ENCODE peak calls at places on chromosomes 2 and 18, in eight cellular contexts. D is psoas muscle, N is sigmoid colon, Y is neural crest cell, Z is cardiac fibroblast, I is stomach, R is gastrocnemius medialis, L is AG09309. H is an unnamed sample.

GRCh38 chr2:156890498-156891148 is 366.9 kb upstream of the GALNT5 start:
- DNase-seq in Y (no peak), N (no peak), Z (no peak), I (no peak), D (no peak), R (no peak), L (no peak), H (no peak)

GRCh38 chr2:31107588-31108300 is 30.5 kb downstream of the GALNT14 start:
- DNase-seq in D (no peak), R (no peak), I (no peak), N (no peak), L (no peak), Y (no peak), Z (no peak), H (peak)

GRCh38 chr2:88707003-88707402 is 15.5 kb downstream of the RPIA start:
- DNase-seq in N (no peak), L (no peak), Y (no peak), R (no peak), Z (no peak), I (no peak), D (no peak), H (no peak)

GRCh38 chr18:70366174-70366573 is 77.3 kb downstream of the SOCS6 start:
- DNase-seq in Z (no peak), N (no peak), I (no peak), Y (no peak), D (no peak), R (no peak), L (no peak), H (no peak)

GRCh38 chr2:85796046-85796548 is 42.3 kb downstream of the ATOH8 start:
- DNase-seq in L (no peak), N (peak), Y (no peak), D (no peak), Z (no peak), R (no peak), I (no peak), H (no peak)

GRCh38 chr18:41594582-41594981 is 360.5 kb upstream of the PIK3C3 start:
- DNase-seq in N (no peak), D (no peak), Z (no peak), Y (no peak), I (no peak), L (no peak), R (no peak), H (no peak)

GRCh38 chr18:3690682-3691066 is 240.7 kb downstream of the TGIF1 start:
- DNase-seq in L (no peak), Z (no peak), D (no peak), N (no peak), Y (no peak), R (no peak), I (no peak), H (no peak)

GRCh38 chr2:46874236-46874929 is 41.2 kb downstream of the MCFD2 start:
- DNase-seq in Y (no peak), R (no peak), N (peak), L (no peak), I (no peak), D (no peak), Z (peak), H (no peak)

GRCh38 chr2:197209742-197210408 is 100.7 kb downstream of the ANKRD44 start:
- DNase-seq in Y (no peak), Z (no peak), N (no peak), L (no peak), R (no peak), D (no peak), I (no peak), H (no peak)

GRCh38 chr18:53984021-53984420 is 240.4 kb downstream of the MBD2 start:
- DNase-seq in Z (peak), D (no peak), Y (no peak), N (no peak), R (no peak), L (no peak), I (no peak), H (no peak)

GRCh38 chr2:230758566-230759480 is 46.2 kb downstream of the CAB39 start:
- DNase-seq in Z (peak), I (no peak), D (no peak), N (no peak), R (no peak), Y (no peak), L (peak), H (no peak)

GRCh38 chr2:68562934-68563333 is 80.4 kb upstream of the PROKR1 start:
- DNase-seq in Z (no peak), L (no peak), Y (no peak), R (no peak), I (no peak), D (no peak), N (no peak), H (no peak)

GRCh38 chr2:190636362-190636761 is 12.5 kb upstream of the NAB1 start:
- DNase-seq in R (no peak), D (no peak), Z (peak), Y (no peak), I (no peak), L (no peak), N (no peak), H (no peak)

GRCh38 chr2:12663306-12664037 is 53.3 kb upstream of the TRIB2 start:
- DNase-seq in I (peak), Y (no peak), L (no peak), D (no peak), R (no peak), N (no peak), Z (no peak), H (no peak)

GRCh38 chr2:182980115-182980514 is 58.1 kb downstream of the NCKAP1 start:
- DNase-seq in R (no peak), D (no peak), Y (no peak), Z (peak), L (peak), N (no peak), I (no peak), H (no peak)

GRCh38 chr2:161976300-161976699 is 97.7 kb downstream of the DPP4 start:
- DNase-seq in N (no peak), D (no peak), Y (no peak), L (no peak), Z (no peak), I (no peak), R (no peak), H (no peak)

GRCh38 chr18:55280515-55280914 is 307.5 kb downstream of the TCF4 start:
- DNase-seq in D (no peak), R (no peak), L (no peak), Y (no peak), Z (no peak), I (no peak), N (no peak), H (no peak)

GRCh38 chr2:239937866-239938640 is 87.1 kb downstream of the NDUFA10 start:
- DNase-seq in L (no peak), D (peak), R (peak), Z (no peak), N (peak), I (peak), Y (no peak), H (no peak)

GRCh38 chr2:74712223-74713053 is 58.4 kb downstream of the SEMA4F start:
- DNase-seq in R (peak), L (no peak), N (no peak), Y (no peak), Z (peak), D (peak), I (no peak), H (no peak)

GRCh38 chr18:1018211-1018651 is 113.6 kb downstream of the ADCYAP1 start:
- DNase-seq in Z (peak), D (no peak), Y (no peak), L (no peak), R (no peak), N (no peak), I (no peak), H (no peak)

GRCh38 chr2:106572541-106573148 is 85.5 kb downstream of the CD8B2 start:
- DNase-seq in D (no peak), I (no peak), Y (no peak), R (no peak), Z (peak), L (no peak), N (no peak), H (peak)

GRCh38 chr2:75986617-75987016 is 275.9 kb upstream of the GCFC2 start:
- DNase-seq in R (no peak), Y (no peak), D (no peak), I (no peak), N (no peak), L (no peak), Z (no peak), H (no peak)

GRCh38 chr18:43805646-43806194 is 528.4 kb upstream of the SYT4 start:
- DNase-seq in R (no peak), Y (no peak), D (peak), Z (peak), N (no peak), L (no peak), I (no peak), H (peak)

GRCh38 chr2:226048625-226049024 is 649.1 kb downstream of the NYAP2 start:
- DNase-seq in Y (no peak), I (no peak), R (no peak), D (no peak), N (no peak), L (peak), Z (peak), H (peak)

GRCh38 chr2:149218500-149218899 is 111.9 kb upstream of the LYPD6 start:
- DNase-seq in N (no peak), R (no peak), I (no peak), Y (no peak), L (no peak), Z (no peak), D (no peak), H (no peak)
- TF ChIP-seq CTCF in N (no peak), R (no peak), I (no peak), Y (no peak), L (no peak), Z (no peak), D (no peak), H (no peak)

DNA sequence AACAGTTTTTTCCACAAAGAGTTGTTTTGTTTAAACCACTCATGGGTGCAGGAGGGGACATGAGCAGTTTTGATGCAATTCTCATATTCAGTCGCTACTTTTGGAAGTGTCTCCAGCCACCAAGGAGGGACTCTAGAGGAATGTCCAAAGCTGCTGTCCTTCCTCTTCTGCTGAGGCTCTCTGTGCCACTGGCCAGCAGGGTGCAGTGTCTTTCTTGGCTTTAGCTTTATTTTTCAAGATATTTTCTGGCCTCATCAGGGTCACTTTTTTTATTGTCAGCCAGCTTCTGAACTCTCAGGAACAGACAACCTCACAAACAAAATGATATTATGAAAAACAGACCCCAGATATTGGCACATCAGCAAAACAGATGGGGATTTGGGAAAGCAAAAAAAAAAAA is 289.3 kb upstream of the ZSWIM2 start:
- DNase-seq in Y (peak), D (peak), Z (peak), R (peak), I (no peak), L (no peak), N (no peak), H (peak)
- TF ChIP-seq CTCF in Y (peak), D (no peak), Z (peak), R (no peak), I (peak), L (peak), N (no peak), H (peak)

GRCh38 chr2:105125920-105126319 is 88.1 kb downstream of the MRPS9 start:
- DNase-seq in Y (no peak), N (no peak), D (no peak), I (no peak), Z (no peak), L (no peak), R (no peak), H (no peak)

GRCh38 chr2:105121417-105121816 is 83.5 kb downstream of the MRPS9 start:
- DNase-seq in I (no peak), D (no peak), L (no peak), N (no peak), Z (no peak), R (no peak), Y (no peak), H (no peak)

GRCh38 chr2:105127288-105127915 is 89.5 kb downstream of the MRPS9 start:
- DNase-seq in L (no peak), D (no peak), Y (no peak), I (no peak), R (no peak), N (no peak), Z (no peak), H (no peak)

GRCh38 chr2:105126353-105126752 is 88.5 kb downstream of the MRPS9 start:
- DNase-seq in D (no peak), Z (no peak), N (no peak), R (no peak), I (no peak), L (no peak), Y (no peak), H (no peak)

GRCh38 chr2:105125428-105125827 is 87.6 kb downstream of the MRPS9 start:
- DNase-seq in L (no peak), N (no peak), Z (no peak), Y (no peak), R (no peak), I (no peak), D (no peak), H (no peak)
- TF ChIP-seq CTCF in L (peak), N (no peak), Z (peak), Y (no peak), R (no peak), I (no peak), D (no peak), H (peak)

GRCh38 chr2:36172828-36173227 is 182.8 kb upstream of the CRIM1 start:
- DNase-seq in Z (no peak), R (no peak), N (no peak), I (no peak), L (no peak), D (no peak), Y (no peak), H (no peak)

GRCh38 chr2:36170805-36171204 is 184.8 kb upstream of the CRIM1 start:
- DNase-seq in Y (no peak), D (no peak), N (no peak), R (no peak), Z (no peak), I (no peak), L (no peak), H (no peak)

GRCh38 chr2:36177282-36177681 is 178.3 kb upstream of the CRIM1 start:
- DNase-seq in N (no peak), L (no peak), I (no peak), Y (no peak), R (no peak), Z (peak), D (no peak), H (no peak)

GRCh38 chr2:36174920-36175319 is 180.7 kb upstream of the CRIM1 start:
- DNase-seq in I (no peak), N (no peak), R (no peak), D (no peak), L (no peak), Z (no peak), Y (no peak), H (no peak)

GRCh38 chr2:36173760-36174362 is 181.7 kb upstream of the CRIM1 start:
- DNase-seq in R (no peak), D (no peak), N (no peak), I (no peak), Z (no peak), Y (no peak), L (no peak), H (no peak)
- TF ChIP-seq CTCF in R (no peak), D (no peak), N (no peak), I (no peak), Z (no peak), Y (no peak), L (no peak), H (no peak)

GRCh38 chr2:119531292-119531691 is 7.0 kb upstream of the SCTR start:
- DNase-seq in Y (no peak), L (no peak), Z (peak), N (no peak), I (no peak), R (no peak), D (no peak), H (no peak)
- TF ChIP-seq CTCF in Y (peak), L (no peak), Z (no peak), N (no peak), I (no peak), R (no peak), D (no peak), H (no peak)

GRCh38 chr2:42932271-42933151 is 140.1 kb upstream of the HAAO start:
- DNase-seq in Y (no peak), L (no peak), N (no peak), Z (no peak), R (no peak), D (no peak), I (no peak), H (no peak)

GRCh38 chr2:42929577-42929984 is 137.2 kb upstream of the HAAO start:
- DNase-seq in L (no peak), Y (no peak), I (no peak), D (no peak), N (no peak), Z (no peak), R (no peak), H (no peak)

GRCh38 chr2:42929985-42930581 is 137.7 kb upstream of the HAAO start:
- DNase-seq in I (no peak), D (peak), L (no peak), Y (no peak), N (no peak), R (no peak), Z (peak), H (no peak)

GRCh38 chr2:42931818-42932195 is 139.4 kb upstream of the HAAO start:
- DNase-seq in R (no peak), L (no peak), Y (no peak), I (no peak), Z (no peak), D (no peak), N (no peak), H (no peak)

GRCh38 chr2:42931147-42931817 is 138.9 kb upstream of the HAAO start:
- DNase-seq in Y (no peak), Z (no peak), D (no peak), L (no peak), N (no peak), I (no peak), R (no peak), H (peak)
- TF ChIP-seq CTCF in Y (peak), Z (peak), D (no peak), L (peak), N (no peak), I (no peak), R (no peak), H (peak)

H was measured in nephron progenitor cell.